ENCODE peak calls at places on chromosomes 16 and 17, in seven cellular contexts. C is activated CD8-positive, alpha-beta T cell treated with anti-CD3 and anti-CD28 coated beads for 36 hours; H is upper lobe of right lung; F is COLO829; P is EL; S is RWPE1; B is neural progenitor cell. D is an unnamed sample.

GRCh38 chr17:75831032-75831567 is 13.1 kb downstream of the UNC13D start:
- DNase-seq in F (no peak), B (no peak), H (no peak), S (no peak), P (no peak), C (no peak), D (no peak)

GRCh38 chr16:89586853-89587252 is 11.3 kb downstream of the CPNE7 start:
- DNase-seq in P (no peak), B (no peak), F (no peak), C (peak; percentile 40), H (no peak), S (no peak), D (no peak)

GRCh38 chr17:60292697-60293096 is 99.2 kb downstream of the USP32 start:
- DNase-seq in S (no peak), F (no peak), B (no peak), P (no peak), C (no peak), H (no peak), D (no peak)

GRCh38 chr16:51034481-51035109 is 116.5 kb downstream of the SALL1 start:
- DNase-seq in F (no peak), S (no peak), H (no peak), P (no peak), C (no peak), B (no peak), D (no peak)

GRCh38 chr17:82815354-82815753 is 24.5 kb downstream of the ZNF750 start:
- DNase-seq in P (no peak), S (no peak), B (no peak), H (no peak), F (no peak), C (no peak), D (no peak)

GRCh38 chr17:38926290-38927070 is 1.1 kb downstream of the LASP1NB start:
- DNase-seq in P (no peak), H (no peak), C (no peak), B (no peak), S (no peak), F (no peak), D (no peak)

GRCh38 chr16:21997693-21998480 is 3.0 kb downstream of the PDZD9 start:
- DNase-seq in P (no peak), F (no peak), S (no peak), B (no peak), C (no peak), H (no peak), D (no peak)

GRCh38 chr17:65557349-65558310 is 3.8 kb downstream of the AXIN2 start:
- DNase-seq in C (peak; percentile 54), P (peak; percentile 61), F (peak; percentile 18), S (no peak), H (no peak), B (no peak), D (no peak)

GRCh38 chr16:52584354-52584840 is 37.5 kb upstream of the TOX3 start:
- DNase-seq in F (no peak), S (no peak), P (no peak), B (no peak), H (no peak), C (no peak), D (no peak)

GRCh38 chr16:54242199-54242598 is 44.4 kb downstream of the IRX3 start:
- DNase-seq in B (peak; percentile 71), H (no peak), S (peak; percentile 23), P (no peak), C (peak; percentile 2), F (no peak), D (no peak)

GRCh38 chr17:18158022-18158600 is 25.5 kb upstream of the ALKBH5 start:
- DNase-seq in H (peak; percentile 99), P (peak; percentile 86), C (peak; percentile 99), S (peak; percentile 84), F (peak; percentile 84), B (peak; percentile 94), D (peak; percentile 95)

GRCh38 chr16:82146957-82147356 is 23.1 kb downstream of the MPHOSPH6 start:
- DNase-seq in B (no peak), C (no peak), F (peak; percentile 82), P (no peak), S (no peak), H (no peak), D (no peak)

GRCh38 chr16:49700222-49700927 is 155.5 kb downstream of the ZNF423 start:
- DNase-seq in P (no peak), B (peak; percentile 64), S (no peak), H (no peak), C (no peak), F (no peak), D (no peak)

GRCh38 chr16:78390070-78390469 is 290.6 kb downstream of the WWOX start:
- DNase-seq in P (no peak), S (no peak), B (no peak), C (no peak), F (no peak), H (no peak), D (no peak)

GRCh38 chr16:47888142-47888541 is 267.7 kb downstream of the ABCC12 start:
- DNase-seq in C (no peak), H (no peak), F (no peak), B (peak; percentile 23), P (peak; percentile 91), S (peak; percentile 58), D (no peak)

GRCh38 chr17:75064460-75064859 is 17.4 kb downstream of the KCTD2 start:
- DNase-seq in F (no peak), C (no peak), S (no peak), H (no peak), P (no peak), B (no peak), D (no peak)

GRCh38 chr17:20228860-20229259 is 219.7 kb downstream of the SPECC1 start:
- DNase-seq in P (no peak), C (no peak), F (no peak), B (no peak), S (no peak), H (no peak), D (no peak)

GRCh38 chr16:73746554-73746953 is 550.1 kb upstream of the PSMD7 start:
- DNase-seq in P (no peak), B (no peak), F (no peak), C (no peak), H (no peak), S (no peak), D (no peak)

GRCh38 chr17:17568772-17569195 is 22.7 kb downstream of the PEMT start:
- DNase-seq in S (peak; percentile 70), C (peak; percentile 77), H (peak; percentile 92), B (peak; percentile 83), F (peak; percentile 62), P (peak; percentile 56), D (peak; percentile 83)

GRCh38 chr16:12729448-12729847 is 74.2 kb downstream of the CPPED1 start:
- DNase-seq in S (no peak), P (peak; percentile 58), H (no peak), B (no peak), C (no peak), F (peak; percentile 88), D (no peak)

GRCh38 chr17:34840758-34841157 is 120.5 kb downstream of the CCT6B start:
- DNase-seq in H (no peak), C (no peak), P (no peak), F (no peak), B (no peak), S (no peak), D (no peak)

GRCh38 chr16:66255647-66256046 is 110.8 kb upstream of the CDH5 start:
- DNase-seq in P (no peak), H (peak; percentile 12), F (no peak), B (no peak), S (no peak), C (no peak), D (no peak)

GRCh38 chr16:51114369-51114768 is 36.7 kb downstream of the SALL1 start:
- DNase-seq in F (no peak), H (no peak), S (no peak), B (peak; percentile 60), P (no peak), C (no peak), D (no peak)

GRCh38 chr16:81841709-81842108 is 62.6 kb downstream of the PLCG2 start:
- DNase-seq in S (no peak), P (no peak), H (no peak), F (no peak), B (no peak), C (peak; percentile 38), D (no peak)

D was measured in heart left ventricle.